ENCODE peak calls at places on chromosome 12, in seven cellular contexts. H, M, P, L, K, F and V are unnamed samples.

GRCh38 chr12:106724934-106725333 is 49.5 kb upstream of the RIC8B start:
- DNase-seq in H (no peak), M (no peak), P (no peak), L (no peak), K (no peak), F (no peak), V (no peak)

GRCh38 chr12:40439771-40440492 is 215.1 kb downstream of the LRRK2 start:
- DNase-seq in H (no peak), M (no peak), P (no peak), L (no peak), K (no peak), F (no peak), V (no peak)

GRCh38 chr12:6345319-6346071 is 3.6 kb upstream of the TNFRSF1A start:
- DNase-seq in H (peak; percentile 47), M (peak; percentile 99), P (no peak), L (peak; percentile 85), K (no peak), F (no peak), V (no peak)

GRCh38 chr12:32548691-32549412 is 130.2 kb upstream of the DNM1L start:
- DNase-seq in H (peak; percentile 45), M (peak; percentile 79), P (no peak), L (no peak), K (no peak), F (no peak), V (no peak)

GRCh38 chr12:20561886-20562285 is 133.2 kb upstream of the SLCO1C1 start:
- DNase-seq in H (no peak), M (peak; percentile 25), P (no peak), L (no peak), K (no peak), F (no peak), V (no peak)

GRCh38 chr12:26507613-26508012 is 312.2 kb downstream of the SSPN start:
- DNase-seq in H (no peak), M (no peak), P (no peak), L (no peak), K (no peak), F (no peak), V (no peak)

GRCh38 chr12:53058674-53059433 is 9.0 kb downstream of the TNS2 start:
- DNase-seq in H (peak; percentile 55), M (no peak), P (no peak), L (no peak), K (no peak), F (no peak), V (no peak)

GRCh38 chr12:67456281-67456918 is 187.2 kb downstream of the CAND1 start:
- DNase-seq in H (no peak), M (peak; percentile 77), P (no peak), L (no peak), K (no peak), F (no peak), V (no peak)

GRCh38 chr12:118259079-118259478 is 113.6 kb downstream of the TAOK3 start:
- DNase-seq in H (no peak), M (peak; percentile 25), P (no peak), L (no peak), K (no peak), F (no peak), V (no peak)

GRCh38 chr12:103813949-103814348 is 27.1 kb downstream of the NT5DC3 start:
- DNase-seq in H (no peak), M (no peak), P (no peak), L (no peak), K (no peak), F (no peak), V (no peak)

GRCh38 chr12:2409656-2410265 is 357.0 kb downstream of the CACNA1C start:
- DNase-seq in H (no peak), M (no peak), P (no peak), L (no peak), K (no peak), F (no peak), V (no peak)

GRCh38 chr12:107437954-107438353 is 247.6 kb upstream of the PWP1 start:
- DNase-seq in H (no peak), M (no peak), P (no peak), L (no peak), K (no peak), F (no peak), V (no peak)

GRCh38 chr12:47123730-47124129 is 44.0 kb upstream of the AMIGO2 start:
- DNase-seq in H (no peak), M (no peak), P (no peak), L (no peak), K (no peak), F (no peak), V (no peak)

GRCh38 chr12:46400406-46400805 is 27.8 kb upstream of the SLC38A2 start:
- DNase-seq in H (no peak), M (peak; percentile 70), P (no peak), L (no peak), K (no peak), F (no peak), V (no peak)

GRCh38 chr12:94173660-94174265 is 25.4 kb downstream of the PLXNC1 start:
- DNase-seq in H (no peak), M (no peak), P (no peak), L (no peak), K (no peak), F (peak; percentile 78), V (no peak)

GRCh38 chr12:16324772-16325171 is 22.7 kb upstream of the MGST1 start:
- DNase-seq in H (no peak), M (no peak), P (no peak), L (no peak), K (no peak), F (no peak), V (no peak)

GRCh38 chr12:62604373-62604772 is 137.7 kb downstream of the MON2 start:
- DNase-seq in H (no peak), M (no peak), P (no peak), L (no peak), K (no peak), F (no peak), V (no peak)

GRCh38 chr12:95126076-95126475 is 52.7 kb upstream of the NR2C1 start:
- DNase-seq in H (no peak), M (no peak), P (no peak), L (no peak), K (no peak), F (no peak), V (no peak)

GRCh38 chr12:89856431-89856830 is 147.8 kb upstream of the ATP2B1 start:
- DNase-seq in H (no peak), M (peak; percentile 72), P (no peak), L (no peak), K (no peak), F (peak; percentile 59), V (no peak)

GRCh38 chr12:27463826-27464554 is 17.5 kb downstream of the SMCO2 start:
- DNase-seq in H (no peak), M (peak; percentile 42), P (no peak), L (no peak), K (no peak), F (no peak), V (no peak)

GRCh38 chr12:6943719-6944380 is at the start of the genes C12orf57 and RNU7-1:
- DNase-seq in H (peak; percentile 98), M (peak; percentile 89), P (peak; percentile 76), L (peak; percentile 96), K (peak; percentile 99), F (peak; percentile 87), V (peak; percentile 99)

GRCh38 chr12:128914908-128915563 is 61.8 kb downstream of the GLT1D1 start:
- DNase-seq in H (no peak), M (no peak), P (no peak), L (no peak), K (no peak), F (no peak), V (no peak)

GRCh38 chr12:111437816-111438454 is 32.2 kb downstream of the SH2B3 start:
- DNase-seq in H (peak; percentile 64), M (peak; percentile 88), P (no peak), L (no peak), K (peak; percentile 42), F (no peak), V (no peak)

GRCh38 chr12:111440152-111440551 is 34.4 kb downstream of the SH2B3 start:
- DNase-seq in H (no peak), M (no peak), P (no peak), L (no peak), K (no peak), F (no peak), V (no peak)

GRCh38 chr12:111436811-111437210 is 31.1 kb downstream of the SH2B3 start:
- DNase-seq in H (peak; percentile 59), M (no peak), P (no peak), L (no peak), K (no peak), F (no peak), V (no peak)

GRCh38 chr12:111439657-111440151 is 34.0 kb downstream of the SH2B3 start:
- DNase-seq in H (peak; percentile 45), M (no peak), P (no peak), L (no peak), K (no peak), F (no peak), V (no peak)

GRCh38 chr12:111438501-111438900 is 32.8 kb downstream of the SH2B3 start:
- DNase-seq in H (peak; percentile 76), M (peak; percentile 51), P (no peak), L (no peak), K (peak; percentile 35), F (no peak), V (no peak)
- H3K36me3 ChIP-seq in H (no peaks in the 10 kb centered on the region), M (peaks cover 17% of the 10 kb centered on the region), P (peaks cover 6% of the 10 kb centered on the region), L (peaks cover 6% of the 10 kb centered on the region), K (no peaks in the 10 kb centered on the region), F (no peaks in the 10 kb centered on the region), V (peaks cover 40% of the 10 kb centered on the region)

GRCh38 chr12:19435831-19436497 is 3.3 kb upstream of the AEBP2 start:
- DNase-seq in H (peak; percentile 35), M (no peak), P (no peak), L (no peak), K (peak; percentile 42), F (no peak), V (no peak)
- H3K9ac ChIP-seq in H (no peak overlapping the region), M (no peak overlapping the region), P (no peak overlapping the region), L (no peak overlapping the region), K (no peak overlapping the region), F (no peak overlapping the region), V (no peak overlapping the region)

DNA sequence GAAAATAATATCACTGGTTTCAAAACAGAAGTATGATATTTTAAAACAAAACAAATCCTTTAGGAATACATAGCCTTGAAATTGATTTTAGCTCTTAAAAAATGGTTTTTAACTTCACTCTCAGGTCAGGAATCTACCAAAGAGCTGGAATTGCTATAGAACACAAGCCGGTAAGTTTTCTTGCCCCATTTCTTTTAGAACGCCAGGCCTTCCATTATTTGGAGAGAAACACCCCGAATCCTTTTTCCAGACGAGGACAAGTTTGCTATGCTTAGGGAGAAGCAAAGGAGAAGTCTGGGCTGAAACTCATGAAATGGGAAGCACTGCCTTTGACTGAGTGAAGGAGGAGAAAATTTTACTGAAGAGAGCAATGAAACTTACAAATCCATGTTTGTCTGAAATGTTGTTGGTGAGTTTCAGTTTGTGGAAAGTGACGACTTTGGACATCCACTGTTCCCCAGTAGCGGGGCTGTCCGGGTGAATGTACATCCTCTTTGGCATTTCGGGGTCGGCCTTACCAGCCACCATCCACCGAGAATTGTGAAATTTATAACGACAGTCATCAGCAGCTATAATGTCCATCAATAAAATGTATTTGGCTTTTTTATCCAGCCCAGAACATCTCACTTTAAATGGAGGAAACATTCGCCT is 3.4 kb downstream of the TBX3 start:
- DNase-seq in H (peak; percentile 44), M (no peak), P (no peak), L (no peak), K (no peak), F (no peak), V (no peak)
- H3K4me1 ChIP-seq in H (peaks cover 13% of the 10 kb centered on the region), M (peaks cover 19% of the 10 kb centered on the region), P (peaks cover 12% of the 10 kb centered on the region), L (peaks cover 23% of the 10 kb centered on the region), K (peaks cover 14% of the 10 kb centered on the region), F (no peaks in the 10 kb centered on the region), V (peaks cover 9% of the 10 kb centered on the region)

GRCh38 chr12:122138181-122138580 is 35.8 kb downstream of the IL31 start:
- DNase-seq in H (no peak), M (no peak), P (no peak), L (no peak), K (no peak), F (no peak), V (no peak)
- H3K36me3 ChIP-seq in H (peaks cover 30% of the 10 kb centered on the region), M (peaks cover 71% of the 10 kb centered on the region), P (peaks cover 14% of the 10 kb centered on the region), L (peaks cover 30% of the 10 kb centered on the region), K (peaks cover 12% of the 10 kb centered on the region), F (no peaks in the 10 kb centered on the region), V (peaks cover 88% of the 10 kb centered on the region)